ENCODE peak calls at places on chromosomes 7 and 10, in seven cellular contexts. V is A549, A is prostate gland, S is esophagus muscularis mucosa, H is H54, L is gastrocnemius medialis, B is breast epithelium. R is an unnamed sample.

GRCh38 chr7:93156884-93157283 is 8.7 kb upstream of the SAMD9L start:
- DNase-seq in A (no peak), V (no peak), B (no peak), H (no peak), L (no peak), S (no peak), R (no peak)

GRCh38 chr7:29106128-29106988 is 40.0 kb downstream of the CPVL start:
- DNase-seq in S (no peak), A (peak), L (no peak), V (peak), H (no peak), B (no peak), R (peak)

GRCh38 chr7:116583653-116584052 is 58.8 kb downstream of the CAV1 start:
- DNase-seq in S (no peak), H (no peak), L (no peak), B (no peak), V (no peak), A (no peak), R (no peak)

GRCh38 chr10:125692246-125692931 is 9.4 kb upstream of the TEX36 start:
- DNase-seq in S (no peak), A (no peak), V (no peak), B (no peak), L (no peak), H (no peak), R (no peak)

GRCh38 chr7:156004265-156005201 is 192.3 kb upstream of the SHH start:
- DNase-seq in H (no peak), A (no peak), L (no peak), V (no peak), S (no peak), B (peak), R (no peak)

GRCh38 chr10:13439771-13440708 is 88.8 kb downstream of the BEND7 start:
- DNase-seq in L (no peak), A (peak), B (peak), H (peak), S (no peak), V (peak), R (peak)

GRCh38 chr7:121307021-121307575 is 21.7 kb upstream of the WNT16 start:
- DNase-seq in H (no peak), B (no peak), L (no peak), S (no peak), V (no peak), A (no peak), R (no peak)

GRCh38 chr10:106320078-106320477 is 844.4 kb downstream of the SORCS1 start:
- DNase-seq in L (no peak), A (no peak), B (no peak), H (no peak), S (no peak), V (no peak), R (no peak)

GRCh38 chr7:2036786-2037185 is 196.0 kb downstream of the MAD1L1 start:
- DNase-seq in H (no peak), S (no peak), V (no peak), B (no peak), L (no peak), A (no peak), R (no peak)

GRCh38 chr7:29917583-29917982 is 72.0 kb downstream of the SCRN1 start:
- DNase-seq in B (no peak), A (no peak), H (no peak), S (peak), V (no peak), L (no peak), R (no peak)

GRCh38 chr10:54402576-54402975 is 398.5 kb downstream of the PCDH15 start:
- DNase-seq in V (peak), H (no peak), B (no peak), S (no peak), A (no peak), L (no peak), R (no peak)

GRCh38 chr7:73623798-73624668 is at the start of gene MLXIPL:
- DNase-seq in B (peak), H (no peak), V (peak), A (peak), S (no peak), L (peak), R (peak)

GRCh38 chr10:17200035-17200884 is 1.2 kb downstream of the TRDMT1 start:
- DNase-seq in V (no peak), B (no peak), H (no peak), S (no peak), A (no peak), L (no peak), R (no peak)

GRCh38 chr10:110273474-110273873 is 31.2 kb downstream of the SMNDC1 start:
- DNase-seq in L (peak), H (no peak), S (peak), V (peak), A (peak), B (no peak), R (peak)

GRCh38 chr7:36440880-36441279 is 51.2 kb downstream of the ANLN start:
- DNase-seq in H (no peak), V (peak), L (no peak), A (no peak), S (no peak), B (no peak), R (no peak)

GRCh38 chr10:88131561-88132139 is 268.2 kb downstream of the PTEN start:
- DNase-seq in S (no peak), B (peak), H (no peak), L (peak), V (no peak), A (peak), R (peak)

GRCh38 chr10:51186358-51186757 is 112.1 kb downstream of the PRKG1 start:
- DNase-seq in V (no peak), S (no peak), L (no peak), B (no peak), H (no peak), A (no peak), R (no peak)

GRCh38 chr7:5442757-5443305 is 19.2 kb upstream of the TNRC18 start:
- DNase-seq in S (no peak), V (no peak), L (no peak), B (no peak), H (no peak), A (no peak), R (no peak)

GRCh38 chr7:85065306-85065705 is 121.5 kb downstream of the SEMA3D start:
- DNase-seq in B (no peak), H (no peak), L (no peak), S (no peak), V (no peak), A (no peak), R (no peak)

GRCh38 chr10:103241262-103242011 is 4.2 kb upstream of the RPEL1 start:
- DNase-seq in H (peak), S (no peak), V (peak), L (peak), A (peak), B (peak), R (no peak)

GRCh38 chr10:34922138-34922537 is 107.0 kb upstream of the PARD3 start:
- DNase-seq in L (no peak), H (peak), B (no peak), V (no peak), A (no peak), S (no peak), R (no peak)

GRCh38 chr10:59366310-59366709 is 4.0 kb upstream of the FAM13C start:
- DNase-seq in S (no peak), L (peak), H (no peak), B (no peak), A (no peak), V (no peak), R (no peak)

GRCh38 chr7:146090023-146090645 is 26.5 kb upstream of the CNTNAP2 start:
- DNase-seq in H (no peak), B (no peak), V (peak), A (no peak), S (no peak), L (no peak), R (no peak)

GRCh38 chr10:121284952-121285351 is 313.3 kb downstream of the FGFR2 start:
- DNase-seq in V (no peak), B (no peak), A (peak), H (no peak), S (no peak), L (no peak), R (no peak)

GRCh38 chr10:112963835-112964234 is 13.8 kb downstream of the TCF7L2 start:
- DNase-seq in A (no peak), S (no peak), V (peak), L (no peak), H (no peak), B (no peak), R (no peak)

GRCh38 chr7:97174308-97174707 is 56.8 kb downstream of the SDHAF3 start:
- DNase-seq in L (no peak), H (no peak), V (no peak), S (no peak), B (no peak), A (no peak), R (no peak)

GRCh38 chr7:131867461-131867860 is 311.0 kb upstream of the PODXL start:
- DNase-seq in V (no peak), A (no peak), B (no peak), L (no peak), S (no peak), H (no peak), R (no peak)

GRCh38 chr10:84204122-84204521 is 9.8 kb downstream of the CDHR1 start:
- DNase-seq in S (no peak), A (no peak), B (no peak), H (peak), V (no peak), L (no peak), R (no peak)

GRCh38 chr10:55091691-55092328 is 290.8 kb upstream of the PCDH15 start:
- DNase-seq in L (no peak), S (no peak), H (peak), A (no peak), V (peak), B (no peak), R (no peak)

GRCh38 chr10:113985342-113985844 is 58.3 kb upstream of the ADRB1 start:
- DNase-seq in H (no peak), A (no peak), S (no peak), B (no peak), L (no peak), V (no peak), R (no peak)

GRCh38 chr7:108049962-108050361 is 47.0 kb upstream of the LAMB1 start:
- DNase-seq in B (no peak), L (no peak), V (no peak), A (no peak), H (no peak), S (no peak), R (no peak)

GRCh38 chr10:128070161-128070560 is 56.1 kb downstream of the MKI67 start:
- DNase-seq in B (no peak), L (no peak), A (no peak), S (no peak), H (no peak), V (no peak), R (no peak)

GRCh38 chr7:5689716-5690115 is 91.7 kb downstream of the RNF216 start:
- DNase-seq in H (no peak), A (no peak), V (no peak), L (no peak), B (no peak), S (no peak), R (no peak)

GRCh38 chr7:26189697-26190096 is 10.8 kb downstream of the HNRNPA2B1 start:
- DNase-seq in L (no peak), S (no peak), H (no peak), A (no peak), V (no peak), B (no peak), R (no peak)
- TF ChIP-seq POLR2A in L (no peak), S (no peak), H (no peak), A (no peak), V (no peak), B (no peak), R (no peak)

GRCh38 chr10:63976538-63976937 is 455.3 kb downstream of the REEP3 start:
- DNase-seq in B (no peak), L (no peak), V (peak), A (peak), S (peak), H (peak), R (no peak)

GRCh38 chr10:63977329-63977923 is 456.2 kb downstream of the REEP3 start:
- DNase-seq in V (peak), S (no peak), L (no peak), B (no peak), H (peak), A (no peak), R (no peak)

GRCh38 chr10:63972949-63973827 is 452.0 kb downstream of the REEP3 start:
- DNase-seq in S (peak), L (no peak), B (no peak), A (no peak), H (no peak), V (no peak), R (no peak)
- TF ChIP-seq POLR2A in S (no peak), L (no peak), B (no peak), A (no peak), H (no peak), V (no peak), R (no peak)

GRCh38 chr7:94509879-94510581 is 421 bp downstream of the CASD1 start:
- DNase-seq in A (peak), V (peak), B (peak), H (peak), L (peak), S (peak), R (peak)

GRCh38 chr7:94507962-94508361 is 1.6 kb upstream of the CASD1 start:
- DNase-seq in A (no peak), B (no peak), H (no peak), L (no peak), S (no peak), V (no peak), R (no peak)

GRCh38 chr7:94510582-94511456 is 1.2 kb downstream of the CASD1 start:
- DNase-seq in H (peak), B (no peak), V (peak), A (peak), L (peak), S (no peak), R (peak)

GRCh38 chr7:94507462-94507861 is 2.1 kb upstream of the CASD1 start:
- DNase-seq in L (no peak), B (no peak), A (no peak), H (no peak), S (no peak), V (no peak), R (no peak)

GRCh38 chr7:94509264-94509878 is at the start of gene CASD1:
- DNase-seq in S (no peak), B (peak), A (peak), H (peak), L (peak), V (peak), R (peak)
- TF ChIP-seq POLR2A in S (no peak), B (no peak), A (no peak), H (peak), L (no peak), V (no peak), R (peak)

GRCh38 chr7:90346326-90347125 is at the start of gene GTPBP10:
- DNase-seq in B (peak), A (peak), H (peak), V (peak), L (peak), S (peak), R (peak)
- TF ChIP-seq POLR2A in B (peak), A (peak), H (peak), V (peak), L (peak), S (no peak), R (peak)